ENCODE peak calls at places on chromosome 12, in four cellular contexts. P, N, T and Q are unnamed samples.
A peak's percentile ranks its signal among the peaks of the same experiment; 100 is the strongest.

GRCh38 chr12:89959188-89959587 is 250.6 kb upstream of the ATP2B1 start:
- DNase-seq in P (no peak), N (no peak), T (peak; percentile 60), Q (no peak)

GRCh38 chr12:18794000-18794399 is 56.1 kb downstream of the CAPZA3 start:
- DNase-seq in P (no peak), N (no peak), T (peak; percentile 8), Q (no peak)

GRCh38 chr12:106282457-106283097 is 20.0 kb upstream of the TCP11L2 start:
- DNase-seq in P (peak; percentile 67), N (peak; percentile 82), T (peak; percentile 78), Q (peak; percentile 78)

GRCh38 chr12:100395811-100396210 is 38.9 kb downstream of the SLC17A8 start:
- DNase-seq in P (no peak), N (no peak), T (no peak), Q (no peak)

GRCh38 chr12:95224202-95225170 is 6.9 kb downstream of the VEZT start:
- DNase-seq in P (no peak), N (no peak), T (peak; percentile 79), Q (no peak)

GRCh38 chr12:121128908-121129704 is 3.6 kb upstream of the P2RX7 start:
- DNase-seq in P (no peak), N (peak; percentile 26), T (no peak), Q (peak; percentile 69)

GRCh38 chr12:111458773-111459172 is 53.0 kb downstream of the SH2B3 start:
- DNase-seq in P (no peak), N (no peak), T (no peak), Q (no peak)

GRCh38 chr12:113933201-113933786 is 32.8 kb downstream of the RBM19 start:
- DNase-seq in P (peak; percentile 77), N (peak; percentile 81), T (no peak), Q (peak; percentile 37)

GRCh38 chr12:86389949-86390348 is 133.8 kb upstream of the MGAT4C start:
- DNase-seq in P (no peak), N (no peak), T (peak; percentile 30), Q (no peak)

GRCh38 chr12:70929029-70929428 is 8.5 kb upstream of the PTPRR start:
- DNase-seq in P (no peak), N (no peak), T (no peak), Q (no peak)

GRCh38 chr12:124502379-124502778 is 65.0 kb downstream of the NCOR2 start:
- DNase-seq in P (no peak), N (no peak), T (no peak), Q (no peak)

GRCh38 chr12:123571343-123571813 is 13.0 kb upstream of the TMED2 start:
- DNase-seq in P (peak; percentile 34), N (peak; percentile 64), T (peak; percentile 35), Q (peak; percentile 77)

GRCh38 chr12:114895822-114896221 is 211.8 kb upstream of the TBX3 start:
- DNase-seq in P (no peak), N (peak; percentile 29), T (no peak), Q (no peak)

GRCh38 chr12:116677202-116677651 is 60.6 kb downstream of the SPRING1 start:
- DNase-seq in P (no peak), N (no peak), T (no peak), Q (no peak)

GRCh38 chr12:38892090-38892786 is 13.2 kb downstream of the CPNE8 start:
- DNase-seq in P (no peak), N (peak; percentile 80), T (no peak), Q (no peak)

GRCh38 chr12:113234483-113234882 is 13.2 kb downstream of the TPCN1 start:
- DNase-seq in P (no peak), N (no peak), T (no peak), Q (no peak)

GRCh38 chr12:98372340-98373018 is 142.9 kb upstream of the TMPO start:
- DNase-seq in P (peak; percentile 12), N (no peak), T (no peak), Q (peak; percentile 16)

GRCh38 chr12:46492471-46493351 is 120.1 kb upstream of the SLC38A2 start:
- DNase-seq in P (no peak), N (peak; percentile 80), T (peak; percentile 89), Q (no peak)

GRCh38 chr12:98227162-98227561 is 288.2 kb upstream of the TMPO start:
- DNase-seq in P (peak; percentile 10), N (no peak), T (no peak), Q (peak; percentile 58)

GRCh38 chr12:3125674-3126073 is 48.5 kb downstream of the TSPAN9 start:
- DNase-seq in P (no peak), N (no peak), T (no peak), Q (no peak)

GRCh38 chr12:116495260-116495659 is 63.9 kb upstream of the MAP1LC3B2 start:
- DNase-seq in P (peak; percentile 23), N (peak; percentile 37), T (peak; percentile 98), Q (no peak)

GRCh38 chr12:49131973-49132461 is 822 bp upstream of the TUBA1B start:
- DNase-seq in P (no peak), N (peak; percentile 18), T (peak; percentile 49), Q (no peak)

GRCh38 chr12:542290-543113 is 82.8 kb downstream of the B4GALNT3 start:
- DNase-seq in P (peak; percentile 77), N (no peak), T (no peak), Q (no peak)

GRCh38 chr12:89960011-89960507 is 251.4 kb upstream of the ATP2B1 start:
- DNase-seq in P (no peak), N (peak; percentile 7), T (peak; percentile 77), Q (no peak)

GRCh38 chr12:47818701-47819543 is 781 bp downstream of the HDAC7 start:
- DNase-seq in P (peak; percentile 85), N (peak; percentile 71), T (no peak), Q (peak; percentile 81)

GRCh38 chr12:58916891-58917570 is 3.3 kb downstream of the LRIG3 start:
- DNase-seq in P (peak; percentile 38), N (peak; percentile 52), T (peak; percentile 17), Q (no peak)

GRCh38 chr12:58919271-58920101 is 818 bp downstream of the LRIG3 start:
- DNase-seq in P (peak; percentile 60), N (peak; percentile 45), T (peak; percentile 48), Q (peak; percentile 38)

GRCh38 chr12:58920102-58920955 is at the start of gene LRIG3:
- DNase-seq in P (peak; percentile 92), N (peak; percentile 96), T (peak; percentile 88), Q (peak; percentile 89)

GRCh38 chr12:58917699-58918334 is 2.5 kb downstream of the LRIG3 start:
- DNase-seq in P (peak; percentile 47), N (no peak), T (peak; percentile 22), Q (no peak)

GRCh38 chr12:58918475-58918874 is 1.8 kb downstream of the LRIG3 start:
- DNase-seq in P (peak; percentile 27), N (no peak), T (peak; percentile 34), Q (no peak)
- H3K79me2 ChIP-seq in P (peaks cover 65% of the 10 kb centered on the region), N (peaks cover 59% of the 10 kb centered on the region), T (peaks cover 64% of the 10 kb centered on the region), Q (peaks cover 7% of the 10 kb centered on the region)

GRCh38 chr12:63006536-63006935 is 71.6 kb upstream of the PPM1H start:
- DNase-seq in P (no peak), N (no peak), T (no peak), Q (no peak)
- H2AFZ ChIP-seq in P (no peak overlapping the region), N (no peak overlapping the region), T (no peak overlapping the region), Q (no peak overlapping the region)

GRCh38 chr12:40969796-40970195 is 218.3 kb upstream of the PDZRN4 start:
- DNase-seq in P (peak; percentile 8), N (no peak), T (no peak), Q (peak; percentile 66)
- TF ChIP-seq EZH2phosphoT487 in P (no peak), N (no peak), T (no peak), Q (no peak)

GRCh38 chr12:42141981-42142606 is 2.6 kb downstream of the GXYLT1 start:
- DNase-seq in P (no peak), N (no peak), T (no peak), Q (no peak)
- H3K79me2 ChIP-seq in P (peaks cover 68% of the 10 kb centered on the region), N (peaks cover 69% of the 10 kb centered on the region), T (peaks cover 68% of the 10 kb centered on the region), Q (peaks cover 61% of the 10 kb centered on the region)

DNA sequence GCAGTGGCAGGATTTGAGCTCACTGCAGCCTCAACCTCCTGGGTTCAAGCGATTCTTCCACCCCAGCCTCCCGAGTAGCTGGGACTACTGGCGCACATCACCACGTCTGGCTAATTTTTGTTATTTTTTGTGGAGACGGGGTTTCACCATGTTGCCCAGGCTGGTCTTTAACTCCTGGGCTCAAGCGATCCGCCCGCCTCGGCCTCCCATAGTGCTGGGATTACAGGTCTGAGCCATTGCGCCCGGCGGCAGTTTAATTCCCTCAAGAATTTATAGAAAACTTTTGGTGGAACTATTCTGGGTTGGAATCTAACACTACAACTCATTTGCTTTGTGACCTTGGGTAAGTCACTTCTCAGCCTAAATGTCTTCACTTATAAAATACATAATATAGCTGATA is 1.8 kb upstream of the SP1 start:
- DNase-seq in P (peak; percentile 41), N (no peak), T (no peak), Q (no peak)
- H2AFZ ChIP-seq in P (no peak overlapping the region), N (peak overlapping the region; percentile 37), T (no peak overlapping the region), Q (peak overlapping the region; percentile 9)

GRCh38 chr12:109518820-109519665 is 41.6 kb downstream of the UBE3B start:
- DNase-seq in P (peak; percentile 73), N (peak; percentile 81), T (peak; percentile 77), Q (peak; percentile 83)

GRCh38 chr12:109512608-109513007 is 35.2 kb downstream of the UBE3B start:
- DNase-seq in P (no peak), N (no peak), T (no peak), Q (no peak)

GRCh38 chr12:109513977-109514376 is 36.5 kb downstream of the UBE3B start:
- DNase-seq in P (no peak), N (no peak), T (peak; percentile 21), Q (no peak)

GRCh38 chr12:109519787-109520186 is 42.4 kb downstream of the UBE3B start:
- DNase-seq in P (no peak), N (no peak), T (no peak), Q (no peak)

GRCh38 chr12:109517619-109518018 is 40.2 kb downstream of the UBE3B start:
- DNase-seq in P (no peak), N (no peak), T (no peak), Q (no peak)
- TF ChIP-seq EZH2phosphoT487 in P (no peak), N (no peak), T (no peak), Q (no peak)